ENCODE peak calls at places on chromosome 14, in five cellular contexts. X is NCI-H1417, O is head of caudate nucleus, U is activated B cell treated with CpG ODN at 0.5 μM for 24 hours, L is AG20443. G is an unnamed sample.

GRCh38 chr14:61839452-61839851 is 77.2 kb downstream of the SNAPC1 start:
- DNase-seq in X (no peak), O (no peak), U (no peak), L (peak; percentile 40), G (peak; percentile 59)

GRCh38 chr14:68621400-68622365 is 171.2 kb downstream of the ZFP36L1 start:
- DNase-seq in X (no peak), O (no peak), U (no peak), L (peak; percentile 88), G (peak; percentile 88)

GRCh38 chr14:77045570-77045890 is 17.0 kb upstream of the IRF2BPL start:
- DNase-seq in X (no peak), O (no peak), U (no peak), L (no peak), G (no peak)

GRCh38 chr14:71658261-71658860 is 273.9 kb upstream of the RGS6 start:
- DNase-seq in X (no peak), O (no peak), U (no peak), L (no peak), G (no peak)

GRCh38 chr14:22691171-22691570 is 47.0 kb upstream of the OR6J1 start:
- DNase-seq in X (no peak), O (no peak), U (no peak), L (peak; percentile 29), G (no peak)

GRCh38 chr14:70796551-70796950 is 12.8 kb downstream of the MAP3K9 start:
- DNase-seq in X (no peak), O (no peak), U (no peak), L (no peak), G (no peak)

GRCh38 chr14:64932231-64932630 is 10.3 kb downstream of the GPX2 start:
- DNase-seq in X (no peak), O (no peak), U (no peak), L (no peak), G (no peak)

GRCh38 chr14:36306836-36307235 is 13.6 kb downstream of the MBIP start:
- DNase-seq in X (no peak), O (no peak), U (no peak), L (no peak), G (no peak)

GRCh38 chr14:73289729-73290128 is 52.4 kb downstream of the PAPLN start:
- DNase-seq in X (no peak), O (no peak), U (no peak), L (peak; percentile 31), G (no peak)

GRCh38 chr14:78725086-78725485 is 554.9 kb downstream of the NRXN3 start:
- DNase-seq in X (peak; percentile 92), O (no peak), U (no peak), L (no peak), G (no peak)

GRCh38 chr14:22848391-22849164 is 12.2 kb downstream of the MMP14 start:
- DNase-seq in X (no peak), O (no peak), U (no peak), L (peak; percentile 74), G (peak; percentile 93)

GRCh38 chr14:62015945-62016344 is 253.7 kb downstream of the SNAPC1 start:
- DNase-seq in X (peak; percentile 30), O (no peak), U (no peak), L (no peak), G (no peak)

GRCh38 chr14:61380984-61381383 is 59.6 kb downstream of the PRKCH start:
- DNase-seq in X (no peak), O (no peak), U (no peak), L (no peak), G (no peak)

GRCh38 chr14:49594347-49595089 is 4.2 kb upstream of the LRR1 start:
- DNase-seq in X (no peak), O (no peak), U (no peak), L (peak; percentile 18), G (peak; percentile 36)

GRCh38 chr14:103772078-103772712 is 56.6 kb downstream of the ZFYVE21 start:
- DNase-seq in X (no peak), O (no peak), U (no peak), L (no peak), G (no peak)

GRCh38 chr14:105493921-105494605 is 3.0 kb downstream of the TEDC1 start:
- DNase-seq in X (no peak), O (no peak), U (no peak), L (no peak), G (no peak)

GRCh38 chr14:103103461-103104388 is 9.2 kb downstream of the EXOC3L4 start:
- DNase-seq in X (peak; percentile 80), O (no peak), U (no peak), L (peak; percentile 72), G (no peak)

GRCh38 chr14:96762650-96763049 is 34.5 kb upstream of the VRK1 start:
- DNase-seq in X (peak; percentile 70), O (no peak), U (no peak), L (peak; percentile 28), G (no peak)

GRCh38 chr14:96631030-96631429 is 128.8 kb downstream of the PAPOLA start:
- DNase-seq in X (no peak), O (no peak), U (no peak), L (no peak), G (no peak)

GRCh38 chr14:93332032-93332852 is 594 bp downstream of the BTBD7 start:
- DNase-seq in X (peak; percentile 77), O (peak; percentile 19), U (no peak), L (peak; percentile 67), G (no peak)

GRCh38 chr14:87899228-87899627 is 93.8 kb downstream of the GALC start:
- DNase-seq in X (peak; percentile 69), O (no peak), U (no peak), L (no peak), G (no peak)

GRCh38 chr14:70257526-70257925 is 68.8 kb upstream of the SLC8A3 start:
- DNase-seq in X (peak; percentile 22), O (no peak), U (no peak), L (no peak), G (no peak)

GRCh38 chr14:99561827-99562226 is 42.2 kb downstream of the CCDC85C start:
- DNase-seq in X (peak; percentile 87), O (no peak), U (no peak), L (no peak), G (no peak)

GRCh38 chr14:78425332-78425731 is 255.2 kb downstream of the NRXN3 start:
- DNase-seq in X (no peak), O (no peak), U (no peak), L (no peak), G (no peak)

GRCh38 chr14:71322660-71323250 is 415.5 kb downstream of the PCNX1 start:
- DNase-seq in X (peak; percentile 44), O (no peak), U (no peak), L (peak; percentile 46), G (peak; percentile 54)

GRCh38 chr14:68386950-68387779 is 405.7 kb downstream of the ZFP36L1 start:
- DNase-seq in X (no peak), O (no peak), U (no peak), L (no peak), G (no peak)

GRCh38 chr14:101226603-101227425 is 323.3 kb upstream of the RTL1 start:
- DNase-seq in X (no peak), O (no peak), U (no peak), L (no peak), G (no peak)

GRCh38 chr14:71594828-71595227 is 337.4 kb upstream of the RGS6 start:
- DNase-seq in X (no peak), O (peak; percentile 26), U (no peak), L (peak; percentile 63), G (no peak)

GRCh38 chr14:64726585-64726890 is 22.3 kb downstream of the PLEKHG3 start:
- DNase-seq in X (peak; percentile 68), O (no peak), U (no peak), L (no peak), G (no peak)